ENCODE peak calls at places on chromosomes 5 and 9, in five cellular contexts. One of them, this sample, is unnamed.

GRCh38 chr9:8610256-8610655 is 810.7 kb upstream of the DMAC1 start:
- DNase-seq in stomach: no peak
- DNase-seq in A549: no peak
- DNase-seq in H1: no peak
- DNase-seq in tibial nerve: no peak
- DNase-seq in this sample: no peak

GRCh38 chr5:149452665-149453617 is 73.8 kb upstream of the IL17B start:
- DNase-seq in stomach: no peak
- DNase-seq in A549: peak; percentile 48
- DNase-seq in H1: no peak
- DNase-seq in tibial nerve: no peak
- DNase-seq in this sample: no peak

GRCh38 chr5:108507631-108508030 is 125.7 kb upstream of the FBXL17 start:
- DNase-seq in stomach: no peak
- DNase-seq in A549: no peak
- DNase-seq in H1: no peak
- DNase-seq in tibial nerve: no peak
- DNase-seq in this sample: no peak

GRCh38 chr9:133101356-133102189 is 19.5 kb downstream of the RALGDS start:
- DNase-seq in stomach: no peak
- DNase-seq in A549: no peak
- DNase-seq in H1: no peak
- DNase-seq in tibial nerve: no peak
- DNase-seq in this sample: no peak

GRCh38 chr5:35971186-35971877 is 19.9 kb downstream of the UGT3A1 start:
- DNase-seq in stomach: no peak
- DNase-seq in A549: no peak
- DNase-seq in H1: no peak
- DNase-seq in tibial nerve: no peak
- DNase-seq in this sample: peak; percentile 37

GRCh38 chr9:129597355-129598088 is 23.4 kb downstream of the C9orf50 start:
- DNase-seq in stomach: peak; percentile 92
- DNase-seq in A549: peak; percentile 78
- DNase-seq in H1: peak; percentile 76
- DNase-seq in tibial nerve: no peak
- DNase-seq in this sample: no peak

GRCh38 chr5:122805481-122805880 is 30.6 kb downstream of the SNX2 start:
- DNase-seq in stomach: no peak
- DNase-seq in A549: peak; percentile 2
- DNase-seq in H1: no peak
- DNase-seq in tibial nerve: no peak
- DNase-seq in this sample: no peak

GRCh38 chr5:54904425-54904824 is 81.0 kb downstream of the ESM1 start:
- DNase-seq in stomach: no peak
- DNase-seq in A549: peak; percentile 24
- DNase-seq in H1: no peak
- DNase-seq in tibial nerve: no peak
- DNase-seq in this sample: peak; percentile 68

GRCh38 chr9:33818167-33818831 is 1.3 kb downstream of the UBE2R2 start:
- DNase-seq in stomach: peak; percentile 28
- DNase-seq in A549: peak; percentile 10
- DNase-seq in H1: peak; percentile 54
- DNase-seq in tibial nerve: no peak
- DNase-seq in this sample: no peak

GRCh38 chr9:114289106-114289505 is 33.8 kb upstream of the ORM1 start:
- DNase-seq in stomach: no peak
- DNase-seq in A549: no peak
- DNase-seq in H1: peak; percentile 45
- DNase-seq in tibial nerve: peak; percentile 5
- DNase-seq in this sample: no peak

GRCh38 chr9:33329117-33329563 is 38.8 kb downstream of the NFX1 start:
- DNase-seq in stomach: peak; percentile 82
- DNase-seq in A549: peak; percentile 97
- DNase-seq in H1: no peak
- DNase-seq in tibial nerve: no peak
- DNase-seq in this sample: no peak

GRCh38 chr5:57675236-57675635 is 192.6 kb upstream of the ACTBL2 start:
- DNase-seq in stomach: no peak
- DNase-seq in A549: no peak
- DNase-seq in H1: no peak
- DNase-seq in tibial nerve: no peak
- DNase-seq in this sample: no peak

GRCh38 chr9:93669116-93669957 is 93.0 kb downstream of the PHF2 start:
- DNase-seq in stomach: peak; percentile 21
- DNase-seq in A549: no peak
- DNase-seq in H1: peak; percentile 39
- DNase-seq in tibial nerve: peak; percentile 11
- DNase-seq in this sample: no peak

GRCh38 chr9:136643596-136644342 is 18.9 kb upstream of the EGFL7 start:
- DNase-seq in stomach: no peak
- DNase-seq in A549: no peak
- DNase-seq in H1: peak; percentile 43
- DNase-seq in tibial nerve: no peak
- DNase-seq in this sample: no peak

GRCh38 chr5:56900858-56901578 is 8.4 kb upstream of the SETD9 start:
- DNase-seq in stomach: no peak
- DNase-seq in A549: peak; percentile 47
- DNase-seq in H1: peak; percentile 52
- DNase-seq in tibial nerve: no peak
- DNase-seq in this sample: no peak

GRCh38 chr9:37332581-37332980 is 89.9 kb upstream of the GRHPR start:
- DNase-seq in stomach: no peak
- DNase-seq in A549: no peak
- DNase-seq in H1: no peak
- DNase-seq in tibial nerve: no peak
- DNase-seq in this sample: no peak
- H3K4me1 ChIP-seq in stomach: peaks cover 4% of the 10 kb centered on the region
- H3K4me1 ChIP-seq in A549: peaks cover 17% of the 10 kb centered on the region
- H3K4me1 ChIP-seq in H1: peaks cover 5% of the 10 kb centered on the region
- H3K4me1 ChIP-seq in tibial nerve: no peaks in the 10 kb centered on the region
- H3K4me1 ChIP-seq in this sample: no peaks in the 10 kb centered on the region

DNA sequence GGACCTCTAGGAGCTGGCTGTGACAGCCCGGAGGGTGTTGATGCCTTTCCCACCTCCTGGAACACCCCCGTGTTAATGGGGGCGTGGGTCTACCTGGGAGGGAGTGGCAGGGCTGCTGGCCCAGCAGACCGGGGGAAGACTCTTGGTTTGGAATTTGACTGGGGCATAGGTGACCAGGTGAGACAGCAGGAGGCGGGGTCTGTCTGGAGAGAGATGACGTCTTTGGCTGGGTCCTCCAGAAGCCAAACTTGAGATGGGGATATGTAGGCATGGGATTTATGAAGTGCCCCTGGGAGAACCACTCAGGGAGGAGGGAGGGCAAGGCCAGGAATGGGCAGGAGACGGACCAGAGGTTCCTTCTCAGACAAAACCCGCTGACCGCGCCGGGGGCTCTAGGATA is 42.6 kb downstream of the NEK6 start:
- DNase-seq in stomach: no peak
- DNase-seq in A549: no peak
- DNase-seq in H1: no peak
- DNase-seq in tibial nerve: no peak
- DNase-seq in this sample: no peak
- TF ChIP-seq POLR2A in stomach: no peak
- TF ChIP-seq POLR2A in A549: no peak
- TF ChIP-seq POLR2A in H1: no peak
- TF ChIP-seq POLR2A in tibial nerve: no peak
- TF ChIP-seq POLR2A in this sample: no peak

GRCh38 chr5:1106385-1107166 is 5.3 kb downstream of the SLC12A7 start:
- DNase-seq in stomach: no peak
- DNase-seq in A549: no peak
- DNase-seq in H1: no peak
- DNase-seq in tibial nerve: no peak
- DNase-seq in this sample: no peak

GRCh38 chr5:1108008-1108864 is 3.6 kb downstream of the SLC12A7 start:
- DNase-seq in stomach: no peak
- DNase-seq in A549: no peak
- DNase-seq in H1: no peak
- DNase-seq in tibial nerve: no peak
- DNase-seq in this sample: no peak

GRCh38 chr5:1105350-1106265 is 6.3 kb downstream of the SLC12A7 start:
- DNase-seq in stomach: peak; percentile 63
- DNase-seq in A549: peak; percentile 74
- DNase-seq in H1: no peak
- DNase-seq in tibial nerve: no peak
- DNase-seq in this sample: no peak

GRCh38 chr5:1108865-1109174 is 3.0 kb downstream of the SLC12A7 start:
- DNase-seq in stomach: no peak
- DNase-seq in A549: no peak
- DNase-seq in H1: no peak
- DNase-seq in tibial nerve: no peak
- DNase-seq in this sample: no peak

GRCh38 chr5:1107167-1108007 is 4.5 kb downstream of the SLC12A7 start:
- DNase-seq in stomach: no peak
- DNase-seq in A549: no peak
- DNase-seq in H1: no peak
- DNase-seq in tibial nerve: no peak
- DNase-seq in this sample: no peak
- TF ChIP-seq EP300 in stomach: no peak
- TF ChIP-seq EP300 in A549: no peak
- TF ChIP-seq EP300 in H1: peak; percentile 52
- TF ChIP-seq EP300 in tibial nerve: no peak
- TF ChIP-seq EP300 in this sample: no peak

GRCh38 chr5:445591-445990 is 2.6 kb downstream of the EXOC3 start:
- DNase-seq in stomach: no peak
- DNase-seq in A549: no peak
- DNase-seq in H1: no peak
- DNase-seq in tibial nerve: no peak
- DNase-seq in this sample: no peak

GRCh38 chr5:443239-444151 is 519 bp downstream of the EXOC3 start:
- DNase-seq in stomach: no peak
- DNase-seq in A549: peak; percentile 13
- DNase-seq in H1: no peak
- DNase-seq in tibial nerve: no peak
- DNase-seq in this sample: no peak

GRCh38 chr5:446066-446725 is 3.2 kb downstream of the EXOC3 start:
- DNase-seq in stomach: no peak
- DNase-seq in A549: no peak
- DNase-seq in H1: no peak
- DNase-seq in tibial nerve: no peak
- DNase-seq in this sample: no peak

GRCh38 chr5:442335-443238 is at the start of gene EXOC3:
- DNase-seq in stomach: peak; percentile 77
- DNase-seq in A549: peak; percentile 75
- DNase-seq in H1: peak; percentile 81
- DNase-seq in tibial nerve: no peak
- DNase-seq in this sample: no peak

GRCh38 chr5:444226-444625 is 1.2 kb downstream of the EXOC3 start:
- DNase-seq in stomach: no peak
- DNase-seq in A549: no peak
- DNase-seq in H1: no peak
- DNase-seq in tibial nerve: no peak
- DNase-seq in this sample: no peak
- H3K4me1 ChIP-seq in stomach: peaks cover 27% of the 10 kb centered on the region
- H3K4me1 ChIP-seq in A549: peaks cover 14% of the 10 kb centered on the region
- H3K4me1 ChIP-seq in H1: peaks cover 7% of the 10 kb centered on the region
- H3K4me1 ChIP-seq in tibial nerve: no peaks in the 10 kb centered on the region
- H3K4me1 ChIP-seq in this sample: peaks cover 21% of the 10 kb centered on the region

DNA sequence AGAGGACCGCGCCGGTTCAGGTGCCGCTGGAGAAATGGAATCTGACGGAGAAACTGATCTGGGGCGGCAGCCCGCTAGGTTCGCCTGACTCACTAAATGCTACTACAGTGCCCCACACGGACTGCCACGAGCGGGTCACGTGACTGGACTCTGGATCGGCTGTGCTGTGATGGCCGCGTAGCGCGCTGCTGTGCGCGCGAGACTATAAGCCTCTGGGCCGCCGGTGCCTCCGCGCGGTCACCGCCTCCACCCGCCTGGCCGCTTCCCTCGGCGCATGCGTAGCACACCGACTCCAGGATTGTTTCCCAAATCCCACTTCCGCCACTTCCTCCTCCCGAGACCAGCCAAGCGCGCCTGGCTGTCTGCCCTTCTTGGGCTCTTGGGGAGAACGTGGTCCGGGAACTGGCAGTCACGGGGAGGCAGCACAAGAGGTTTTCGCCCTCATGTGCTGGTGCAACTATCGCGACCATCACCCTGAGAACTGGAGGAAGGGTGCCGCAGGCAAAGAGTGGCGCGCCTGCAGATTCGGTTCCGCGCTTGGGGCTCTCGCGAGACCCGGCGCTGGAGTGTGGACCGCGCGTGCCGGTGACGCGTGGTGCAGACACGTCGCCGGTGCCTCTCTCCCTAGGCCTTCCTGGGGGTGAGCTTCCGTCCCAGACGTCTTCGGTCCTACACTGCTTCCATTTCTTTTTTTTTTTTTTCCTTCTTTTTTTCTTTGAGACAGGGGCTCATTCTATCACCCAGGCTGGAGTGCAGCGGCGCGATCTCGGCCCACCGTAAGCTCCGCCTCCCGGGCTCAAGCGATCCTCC is 35.8 kb upstream of the GLDC start:
- DNase-seq in stomach: peak; percentile 97
- DNase-seq in A549: peak; percentile 99
- DNase-seq in H1: peak; percentile 93
- DNase-seq in tibial nerve: peak; percentile 94
- DNase-seq in this sample: peak; percentile 98
- TF ChIP-seq POLR2A in stomach: no peak
- TF ChIP-seq POLR2A in A549: peak; percentile 58
- TF ChIP-seq POLR2A in H1: peak; percentile 89
- TF ChIP-seq POLR2A in tibial nerve: peak; percentile 74
- TF ChIP-seq POLR2A in this sample: no peak

GRCh38 chr5:61817472-61818326 is 485.6 kb downstream of the ZSWIM6 start:
- DNase-seq in stomach: peak; percentile 36
- DNase-seq in A549: peak; percentile 64
- DNase-seq in H1: no peak
- DNase-seq in tibial nerve: peak; percentile 15
- DNase-seq in this sample: peak; percentile 72
- TF ChIP-seq EP300 in stomach: no peak
- TF ChIP-seq EP300 in A549: no peak
- TF ChIP-seq EP300 in H1: no peak
- TF ChIP-seq EP300 in tibial nerve: no peak
- TF ChIP-seq EP300 in this sample: no peak

GRCh38 chr5:67013719-67014118 is 182.9 kb downstream of the CD180 start:
- DNase-seq in stomach: no peak
- DNase-seq in A549: no peak
- DNase-seq in H1: no peak
- DNase-seq in tibial nerve: no peak
- DNase-seq in this sample: no peak

GRCh38 chr5:67014957-67015400 is 181.6 kb downstream of the CD180 start:
- DNase-seq in stomach: peak; percentile 56
- DNase-seq in A549: no peak
- DNase-seq in H1: no peak
- DNase-seq in tibial nerve: no peak
- DNase-seq in this sample: no peak

GRCh38 chr5:67015577-67016290 is 180.9 kb downstream of the CD180 start:
- DNase-seq in stomach: no peak
- DNase-seq in A549: no peak
- DNase-seq in H1: no peak
- DNase-seq in tibial nerve: no peak
- DNase-seq in this sample: no peak

GRCh38 chr5:67012241-67012640 is 184.4 kb downstream of the CD180 start:
- DNase-seq in stomach: no peak
- DNase-seq in A549: no peak
- DNase-seq in H1: no peak
- DNase-seq in tibial nerve: no peak
- DNase-seq in this sample: no peak

DNA sequence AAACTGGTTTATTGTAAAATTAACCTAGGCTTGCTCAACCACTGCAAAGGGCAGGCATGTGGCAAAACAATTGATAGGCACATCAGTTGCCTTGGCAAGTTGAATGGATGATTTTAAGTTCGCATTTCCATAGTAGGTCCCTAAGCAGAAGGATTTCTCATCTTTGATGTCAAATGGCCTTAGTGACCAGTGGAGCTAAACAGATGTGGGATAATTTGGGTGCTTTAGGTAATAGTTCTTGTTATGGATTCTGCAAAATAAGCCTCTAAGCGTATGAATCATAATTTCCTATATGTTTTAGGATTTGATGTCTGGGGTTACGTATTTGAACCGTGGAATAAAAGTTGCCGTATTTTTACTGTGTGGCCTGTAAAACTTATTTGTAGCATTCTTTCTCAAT is 182.4 kb downstream of the CD180 start:
- DNase-seq in stomach: no peak
- DNase-seq in A549: no peak
- DNase-seq in H1: no peak
- DNase-seq in tibial nerve: no peak
- DNase-seq in this sample: no peak
- H3K4me1 ChIP-seq in stomach: peaks cover 22% of the 10 kb centered on the region
- H3K4me1 ChIP-seq in A549: peaks cover 48% of the 10 kb centered on the region
- H3K4me1 ChIP-seq in H1: peaks cover 9% of the 10 kb centered on the region
- H3K4me1 ChIP-seq in tibial nerve: no peaks in the 10 kb centered on the region
- H3K4me1 ChIP-seq in this sample: peaks cover 64% of the 10 kb centered on the region